ENCODE peak calls at places on chromosome 4, in six cellular contexts. One of them, this sample, is unnamed.
A peak's percentile ranks its signal among the peaks of the same experiment; 100 is the strongest.

GRCh38 chr4:52984469-52984868 is 122.4 kb downstream of the RASL11B start:
- DNase-seq in stimulated activated CD4-positive, alpha-beta T cell treated with anti-CD3 and anti-CD28 coated beads, Interleukin-2, amount 100 ng/mL, for 24 hours: no peak
- DNase-seq in Karpas-422: peak; percentile 38
- DNase-seq in activated T-cell treated with anti-CD3 and anti-CD28 coated beads, Interleukin-2, amount 50 U/mL, for 72 hours: no peak
- DNase-seq in fibroblast of the conjunctiva: no peak
- DNase-seq in sciatic nerve: no peak
- DNase-seq in this sample: no peak

GRCh38 chr4:95340191-95340590 is 208.6 kb downstream of the UNC5C start:
- DNase-seq in Karpas-422: no peak
- DNase-seq in stimulated activated CD4-positive, alpha-beta T cell treated with anti-CD3 and anti-CD28 coated beads, Interleukin-2, amount 100 ng/mL, for 24 hours: no peak
- DNase-seq in fibroblast of the conjunctiva: no peak
- DNase-seq in sciatic nerve: no peak
- DNase-seq in activated T-cell treated with anti-CD3 and anti-CD28 coated beads, Interleukin-2, amount 50 U/mL, for 72 hours: no peak
- DNase-seq in this sample: no peak

GRCh38 chr4:153735901-153736461 is 23.8 kb downstream of the RNF175 start:
- DNase-seq in fibroblast of the conjunctiva: no peak
- DNase-seq in sciatic nerve: no peak
- DNase-seq in activated T-cell treated with anti-CD3 and anti-CD28 coated beads, Interleukin-2, amount 50 U/mL, for 72 hours: no peak
- DNase-seq in stimulated activated CD4-positive, alpha-beta T cell treated with anti-CD3 and anti-CD28 coated beads, Interleukin-2, amount 100 ng/mL, for 24 hours: no peak
- DNase-seq in Karpas-422: no peak
- DNase-seq in this sample: no peak

GRCh38 chr4:110059556-110060191 is 138.7 kb downstream of the ELOVL6 start:
- DNase-seq in fibroblast of the conjunctiva: peak; percentile 10
- DNase-seq in sciatic nerve: no peak
- DNase-seq in stimulated activated CD4-positive, alpha-beta T cell treated with anti-CD3 and anti-CD28 coated beads, Interleukin-2, amount 100 ng/mL, for 24 hours: no peak
- DNase-seq in activated T-cell treated with anti-CD3 and anti-CD28 coated beads, Interleukin-2, amount 50 U/mL, for 72 hours: no peak
- DNase-seq in Karpas-422: no peak
- DNase-seq in this sample: no peak

GRCh38 chr4:75752637-75753036 is 28.3 kb downstream of the USO1 start:
- DNase-seq in Karpas-422: no peak
- DNase-seq in fibroblast of the conjunctiva: no peak
- DNase-seq in stimulated activated CD4-positive, alpha-beta T cell treated with anti-CD3 and anti-CD28 coated beads, Interleukin-2, amount 100 ng/mL, for 24 hours: no peak
- DNase-seq in sciatic nerve: no peak
- DNase-seq in activated T-cell treated with anti-CD3 and anti-CD28 coated beads, Interleukin-2, amount 50 U/mL, for 72 hours: no peak
- DNase-seq in this sample: no peak

GRCh38 chr4:5635826-5636196 is 72.5 kb downstream of the EVC2 start:
- DNase-seq in fibroblast of the conjunctiva: no peak
- DNase-seq in activated T-cell treated with anti-CD3 and anti-CD28 coated beads, Interleukin-2, amount 50 U/mL, for 72 hours: no peak
- DNase-seq in stimulated activated CD4-positive, alpha-beta T cell treated with anti-CD3 and anti-CD28 coated beads, Interleukin-2, amount 100 ng/mL, for 24 hours: no peak
- DNase-seq in Karpas-422: no peak
- DNase-seq in sciatic nerve: no peak
- DNase-seq in this sample: peak; percentile 23

GRCh38 chr4:161929966-161930365 is 233.8 kb downstream of the FSTL5 start:
- DNase-seq in Karpas-422: no peak
- DNase-seq in fibroblast of the conjunctiva: no peak
- DNase-seq in sciatic nerve: no peak
- DNase-seq in activated T-cell treated with anti-CD3 and anti-CD28 coated beads, Interleukin-2, amount 50 U/mL, for 72 hours: no peak
- DNase-seq in stimulated activated CD4-positive, alpha-beta T cell treated with anti-CD3 and anti-CD28 coated beads, Interleukin-2, amount 100 ng/mL, for 24 hours: no peak
- DNase-seq in this sample: no peak

GRCh38 chr4:57156242-57156990 is 46.2 kb upstream of the IGFBP7 start:
- DNase-seq in fibroblast of the conjunctiva: no peak
- DNase-seq in activated T-cell treated with anti-CD3 and anti-CD28 coated beads, Interleukin-2, amount 50 U/mL, for 72 hours: no peak
- DNase-seq in Karpas-422: peak; percentile 20
- DNase-seq in sciatic nerve: no peak
- DNase-seq in stimulated activated CD4-positive, alpha-beta T cell treated with anti-CD3 and anti-CD28 coated beads, Interleukin-2, amount 100 ng/mL, for 24 hours: no peak
- DNase-seq in this sample: no peak

This sample was measured in smooth muscle cell of the brain vasculature.